ENCODE peak calls at places on chromosomes 11 and 22, in ten cellular contexts. One of them, this sample, is unnamed.

GRCh38 chr11:6612816-6613136 is 760 bp upstream of the TAF10 start:
- DNase-seq in foreskin fibroblast: no peak
- DNase-seq in gastrocnemius medialis: no peak
- DNase-seq in NCI-H1417: peak; percentile 88
- DNase-seq in CD8-positive, alpha-beta memory T cell: no peak
- DNase-seq in NAMALWA: no peak
- DNase-seq in sciatic nerve: no peak
- DNase-seq in A172: no peak
- DNase-seq in NCI-H1048: no peak
- DNase-seq in astrocyte of the cerebellum: no peak
- DNase-seq in this sample: no peak

GRCh38 chr11:46240371-46240770 is 37.1 kb upstream of the CREB3L1 start:
- DNase-seq in foreskin fibroblast: no peak
- DNase-seq in gastrocnemius medialis: no peak
- DNase-seq in NCI-H1417: no peak
- DNase-seq in CD8-positive, alpha-beta memory T cell: no peak
- DNase-seq in NAMALWA: no peak
- DNase-seq in sciatic nerve: no peak
- DNase-seq in A172: no peak
- DNase-seq in NCI-H1048: no peak
- DNase-seq in astrocyte of the cerebellum: no peak
- DNase-seq in this sample: no peak

GRCh38 chr11:27716850-27717249 is 16.6 kb upstream of the BDNF start:
- DNase-seq in foreskin fibroblast: no peak
- DNase-seq in gastrocnemius medialis: no peak
- DNase-seq in NCI-H1417: peak; percentile 11
- DNase-seq in CD8-positive, alpha-beta memory T cell: no peak
- DNase-seq in NAMALWA: no peak
- DNase-seq in sciatic nerve: no peak
- DNase-seq in A172: no peak
- DNase-seq in NCI-H1048: no peak
- DNase-seq in astrocyte of the cerebellum: no peak
- DNase-seq in this sample: no peak

GRCh38 chr22:46542011-46542985 is 4.9 kb upstream of the CELSR1 start:
- DNase-seq in foreskin fibroblast: peak; percentile 39
- DNase-seq in gastrocnemius medialis: peak; percentile 39
- DNase-seq in NCI-H1417: peak; percentile 61
- DNase-seq in CD8-positive, alpha-beta memory T cell: peak; percentile 72
- DNase-seq in NAMALWA: peak; percentile 80
- DNase-seq in sciatic nerve: peak; percentile 81
- DNase-seq in A172: peak; percentile 38
- DNase-seq in NCI-H1048: no peak
- DNase-seq in astrocyte of the cerebellum: no peak
- DNase-seq in this sample: peak; percentile 87

GRCh38 chr11:128246364-128247234 is 340.8 kb downstream of the ETS1 start:
- DNase-seq in foreskin fibroblast: peak; percentile 62
- DNase-seq in gastrocnemius medialis: no peak
- DNase-seq in NCI-H1417: no peak
- DNase-seq in CD8-positive, alpha-beta memory T cell: no peak
- DNase-seq in NAMALWA: no peak
- DNase-seq in sciatic nerve: no peak
- DNase-seq in A172: no peak
- DNase-seq in NCI-H1048: no peak
- DNase-seq in astrocyte of the cerebellum: no peak
- DNase-seq in this sample: no peak

GRCh38 chr22:24069721-24070120 is 58.6 kb downstream of the CABIN1 start:
- DNase-seq in foreskin fibroblast: no peak
- DNase-seq in gastrocnemius medialis: no peak
- DNase-seq in NCI-H1417: no peak
- DNase-seq in CD8-positive, alpha-beta memory T cell: no peak
- DNase-seq in NAMALWA: peak; percentile 73
- DNase-seq in sciatic nerve: no peak
- DNase-seq in A172: no peak
- DNase-seq in NCI-H1048: no peak
- DNase-seq in astrocyte of the cerebellum: no peak
- DNase-seq in this sample: no peak

GRCh38 chr22:28674121-28674563 is 5.5 kb downstream of the TTC28 start:
- DNase-seq in foreskin fibroblast: peak; percentile 33
- DNase-seq in gastrocnemius medialis: no peak
- DNase-seq in NCI-H1417: no peak
- DNase-seq in CD8-positive, alpha-beta memory T cell: peak; percentile 64
- DNase-seq in NAMALWA: peak; percentile 72
- DNase-seq in sciatic nerve: no peak
- DNase-seq in A172: peak; percentile 51
- DNase-seq in NCI-H1048: no peak
- DNase-seq in astrocyte of the cerebellum: peak; percentile 49
- DNase-seq in this sample: peak; percentile 88

GRCh38 chr11:32949739-32950138 is 57.1 kb downstream of the QSER1 start:
- DNase-seq in foreskin fibroblast: no peak
- DNase-seq in gastrocnemius medialis: no peak
- DNase-seq in NCI-H1417: no peak
- DNase-seq in CD8-positive, alpha-beta memory T cell: no peak
- DNase-seq in NAMALWA: no peak
- DNase-seq in sciatic nerve: no peak
- DNase-seq in A172: no peak
- DNase-seq in NCI-H1048: no peak
- DNase-seq in astrocyte of the cerebellum: no peak
- DNase-seq in this sample: peak; percentile 8

This sample was measured in NB4.